ENCODE peak calls at places on chromosome 2, in five cellular contexts. G is foreskin keratinocyte, J is heart right ventricle, Z is DND-41, F is nephron progenitor cell. R is an unnamed sample.
A peak's percentile ranks its signal among the peaks of the same experiment; 100 is the strongest.

GRCh38 chr2:138572318-138572717 is 70.7 kb downstream of the SPOPL start:
- DNase-seq in G (no peak), J (no peak), Z (no peak), F (no peak), R (no peak)

GRCh38 chr2:43707255-43707654 is 31.0 kb upstream of the C1GALT1C1L start:
- DNase-seq in G (peak; percentile 18), J (peak; percentile 32), Z (no peak), F (no peak), R (no peak)

GRCh38 chr2:128425216-128425615 is 106.5 kb upstream of the HS6ST1 start:
- DNase-seq in G (no peak), J (no peak), Z (no peak), F (no peak), R (no peak)

GRCh38 chr2:62895632-62896009 is 155.0 kb upstream of the OTX1 start:
- DNase-seq in G (peak; percentile 32), J (no peak), Z (no peak), F (no peak), R (no peak)

GRCh38 chr2:68994864-68995263 is 18.1 kb upstream of the ANTXR1 start:
- DNase-seq in G (no peak), J (peak; percentile 42), Z (no peak), F (no peak), R (no peak)

GRCh38 chr2:203685789-203686433 is 20.5 kb upstream of the CD28 start:
- DNase-seq in G (peak; percentile 31), J (no peak), Z (no peak), F (no peak), R (no peak)

GRCh38 chr2:37575780-37576179 is 95.7 kb downstream of the CDC42EP3 start:
- DNase-seq in G (no peak), J (no peak), Z (no peak), F (no peak), R (no peak)

GRCh38 chr2:644871-645270 is 32.3 kb downstream of the TMEM18 start:
- DNase-seq in G (no peak), J (no peak), Z (no peak), F (no peak), R (peak; percentile 1)

GRCh38 chr2:216866515-216867095 is 6.7 kb upstream of the TNP1 start:
- DNase-seq in G (peak; percentile 57), J (no peak), Z (no peak), F (no peak), R (no peak)

GRCh38 chr2:53356291-53356905 is 411.2 kb upstream of the CHAC2 start:
- DNase-seq in G (no peak), J (no peak), Z (no peak), F (no peak), R (no peak)

GRCh38 chr2:1223791-1224190 is 189.5 kb upstream of the TPO start:
- DNase-seq in G (no peak), J (no peak), Z (no peak), F (no peak), R (no peak)

GRCh38 chr2:145654156-145654555 is 1134.2 kb upstream of the ZEB2 start:
- DNase-seq in G (no peak), J (no peak), Z (no peak), F (no peak), R (no peak)

GRCh38 chr2:67268806-67269205 is 128.3 kb upstream of the ETAA1 start:
- DNase-seq in G (peak; percentile 78), J (no peak), Z (no peak), F (no peak), R (no peak)

GRCh38 chr2:53593891-53594585 is 173.6 kb upstream of the CHAC2 start:
- DNase-seq in G (peak; percentile 80), J (no peak), Z (no peak), F (no peak), R (no peak)

GRCh38 chr2:160429248-160430000 is 64.2 kb downstream of the RBMS1 start:
- DNase-seq in G (no peak), J (no peak), Z (no peak), F (no peak), R (no peak)

GRCh38 chr2:200705305-200705985 is 106.3 kb upstream of the BZW1 start:
- DNase-seq in G (peak; percentile 2), J (no peak), Z (peak; percentile 22), F (peak; percentile 18), R (no peak)

GRCh38 chr2:108586631-108587030 is 52.4 kb downstream of the LIMS1 start:
- DNase-seq in G (no peak), J (no peak), Z (no peak), F (no peak), R (no peak)

DNA sequence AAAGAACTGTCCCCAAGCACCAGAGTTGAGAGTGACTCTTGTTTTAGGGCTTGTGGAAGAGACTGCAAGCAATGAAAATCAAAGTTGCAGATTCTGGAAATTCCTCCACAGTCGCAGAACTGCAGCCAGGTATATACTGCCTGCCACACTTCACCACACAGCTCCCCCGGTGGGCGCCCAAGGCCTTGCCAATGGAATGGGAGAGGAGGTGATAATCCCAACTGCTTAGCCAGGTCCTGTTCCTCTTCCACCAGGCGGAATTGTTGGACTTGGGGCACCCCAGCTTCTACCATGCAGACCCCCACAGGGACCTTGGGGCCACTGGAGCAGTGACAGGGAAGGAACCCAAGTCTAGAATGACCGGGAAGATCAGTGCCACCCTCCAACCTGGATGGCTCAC is 4.8 kb upstream of the PDIA6 start:
- DNase-seq in G (no peak), J (no peak), Z (peak; percentile 20), F (peak; percentile 57), R (no peak)
- TF ChIP-seq CTCF in G (peak; percentile 46), J (no peak), Z (peak; percentile 63), F (peak; percentile 36), R (peak; percentile 56)

GRCh38 chr2:225558425-225558824 is 158.9 kb downstream of the NYAP2 start:
- DNase-seq in G (no peak), J (no peak), Z (no peak), F (no peak), R (no peak)

GRCh38 chr2:225559090-225559489 is 159.6 kb downstream of the NYAP2 start:
- DNase-seq in G (no peak), J (no peak), Z (no peak), F (no peak), R (no peak)

GRCh38 chr2:225556461-225556860 is 157.0 kb downstream of the NYAP2 start:
- DNase-seq in G (no peak), J (no peak), Z (no peak), F (no peak), R (no peak)
- TF ChIP-seq CTCF in G (peak; percentile 9), J (no peak), Z (no peak), F (no peak), R (no peak)

DNA sequence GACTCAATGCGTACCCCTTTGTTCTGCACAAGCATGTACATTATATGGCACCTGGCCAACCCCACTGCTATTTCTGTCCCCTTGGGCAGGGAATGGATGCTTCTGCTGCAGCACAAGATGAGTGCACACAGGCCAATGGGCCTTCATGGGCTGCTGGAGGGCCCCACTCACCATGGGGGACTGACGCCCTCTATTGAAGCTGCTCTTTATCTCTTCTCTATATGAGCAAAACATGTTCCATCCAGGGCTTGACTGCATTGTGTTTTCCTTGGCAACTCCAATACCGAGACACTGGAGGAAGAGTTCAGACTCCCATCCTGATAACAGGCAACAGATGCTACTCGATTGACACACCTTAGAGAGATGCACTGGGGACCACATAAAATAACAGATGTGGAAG is 251.6 kb upstream of the NCKAP5 start:
- DNase-seq in G (no peak), J (no peak), Z (no peak), F (no peak), R (no peak)
- TF ChIP-seq CTCF in G (no peak), J (no peak), Z (no peak), F (no peak), R (no peak)

DNA sequence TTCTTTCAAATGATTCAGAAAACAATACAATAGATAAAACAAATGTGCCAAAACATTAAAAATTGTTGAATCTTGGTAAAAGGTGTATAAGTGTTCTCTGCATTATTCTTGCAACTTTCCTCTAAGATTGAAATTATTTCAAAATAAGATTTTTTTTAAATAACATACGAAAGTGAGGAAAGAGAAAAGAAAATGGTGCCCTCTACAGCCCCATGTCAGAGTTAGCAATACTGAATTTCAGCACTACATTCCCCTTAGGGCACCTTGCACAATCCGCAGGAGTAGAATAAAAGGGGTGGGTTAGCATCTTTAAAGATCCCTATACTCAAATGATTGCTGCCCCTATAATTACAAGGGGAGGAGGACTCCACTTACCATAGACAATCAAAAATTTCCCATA is 433.7 kb downstream of the BCL11A start:
- DNase-seq in G (peak; percentile 7), J (no peak), Z (no peak), F (no peak), R (no peak)
- TF ChIP-seq CTCF in G (peak; percentile 45), J (peak; percentile 16), Z (peak; percentile 32), F (no peak), R (no peak)

DNA sequence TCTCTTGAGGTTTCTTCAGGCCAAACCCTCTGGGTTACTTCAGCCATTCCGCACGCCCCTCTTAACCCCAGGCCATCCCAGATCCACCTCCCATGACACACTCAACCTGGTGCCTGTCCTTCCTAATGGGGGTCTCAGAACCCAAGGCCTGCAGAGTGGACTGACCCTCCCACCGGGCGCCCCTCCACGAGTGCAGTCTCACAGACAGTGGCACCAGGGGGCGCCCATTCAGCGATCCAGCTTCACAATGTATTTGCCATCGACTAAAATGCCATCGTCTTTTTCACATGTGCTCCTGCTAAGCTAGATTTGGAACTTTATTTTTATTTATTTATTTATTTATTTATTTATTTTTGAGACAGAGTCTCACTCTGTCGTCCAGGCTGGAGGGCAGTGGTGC is 38.5 kb downstream of the INPP5D start:
- DNase-seq in G (no peak), J (no peak), Z (no peak), F (peak; percentile 34), R (no peak)
- TF ChIP-seq CTCF in G (peak; percentile 40), J (peak; percentile 36), Z (peak; percentile 35), F (no peak), R (peak; percentile 41)

DNA sequence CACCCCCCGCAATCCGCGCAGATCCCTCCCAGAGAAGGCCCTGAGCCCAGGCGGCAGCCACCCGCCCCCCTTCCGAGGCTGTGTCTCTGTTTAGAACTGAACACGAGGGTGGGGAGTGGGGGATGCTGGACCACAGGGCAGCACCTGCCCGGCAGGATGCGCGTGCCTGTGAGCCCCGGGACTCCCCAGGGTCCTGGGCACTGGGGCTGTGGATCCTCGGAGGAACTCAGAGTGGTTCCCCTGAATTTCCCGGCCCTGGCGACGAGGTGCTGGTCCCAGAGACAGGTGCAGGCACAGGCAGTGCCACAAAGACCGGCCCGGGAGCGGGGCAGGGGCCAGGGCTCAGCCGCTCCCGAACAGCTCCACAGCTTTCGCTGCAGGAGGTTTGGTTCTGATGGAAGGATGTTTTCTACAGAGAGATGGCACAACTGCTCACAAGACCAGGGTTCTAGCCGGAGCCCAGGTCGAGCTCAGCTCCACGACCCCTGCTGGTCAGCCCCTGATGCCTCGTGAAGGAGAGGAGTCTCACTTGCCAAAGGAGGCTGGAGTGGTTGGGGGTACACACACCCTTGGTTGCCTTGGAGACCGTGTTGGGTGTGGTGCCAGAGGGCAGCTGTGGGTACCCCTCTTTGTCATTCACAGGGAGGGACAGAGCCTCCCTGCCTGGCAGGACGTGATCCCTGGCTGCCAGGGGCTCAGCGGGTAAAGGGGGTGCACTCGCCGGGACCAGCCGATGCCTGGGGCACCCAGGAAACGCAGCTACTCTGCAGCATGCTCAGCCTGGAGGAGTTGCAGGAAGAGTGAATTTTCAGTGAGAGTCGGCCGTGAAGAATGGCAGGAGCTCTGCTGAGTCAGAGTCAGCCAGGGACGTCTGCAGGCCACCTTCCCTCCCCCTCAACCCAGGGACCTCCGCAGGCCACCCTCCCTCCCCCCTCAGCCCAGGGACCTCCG is 4.4 kb upstream of the NEU4 start:
- DNase-seq in G (no peak), J (peak; percentile 16), Z (no peak), F (peak; percentile 34), R (no peak)
- TF ChIP-seq CTCF in G (peak; percentile 16), J (no peak), Z (peak; percentile 24), F (no peak), R (no peak)

R was measured in progenitor cell of endocrine pancreas.